ENCODE peak calls at places on chromosomes 1 and 21, in five cellular contexts. D is endodermal cell, B is H7, A is MM.1S, U is neuronal stem cell. F is an unnamed sample.
A peak's percentile ranks its signal among the peaks of the same experiment; 100 is the strongest.

GRCh38 chr1:9095818-9096217 is 26.4 kb upstream of the SLC2A5 start:
- DNase-seq in D (no peak), B (no peak), A (no peak), U (no peak), F (no peak)

GRCh38 chr1:9822897-9823692 is 670 bp downstream of the CLSTN1 start:
- DNase-seq in D (peak; percentile 63), B (peak; percentile 76), A (peak; percentile 41), U (no peak), F (peak; percentile 44)

GRCh38 chr21:42411891-42412635 is 8.4 kb downstream of the UBASH3A start:
- DNase-seq in D (no peak), B (peak; percentile 63), A (no peak), U (no peak), F (no peak)

GRCh38 chr1:20753589-20753988 is 21.1 kb upstream of the SH2D5 start:
- DNase-seq in D (no peak), B (no peak), A (no peak), U (no peak), F (no peak)

GRCh38 chr21:17690078-17690494 is 77.4 kb upstream of the BTG3 start:
- DNase-seq in D (no peak), B (no peak), A (no peak), U (no peak), F (no peak)

GRCh38 chr21:25870084-25870483 is 135.3 kb downstream of the GABPA start:
- DNase-seq in D (no peak), B (no peak), A (no peak), U (no peak), F (no peak)

GRCh38 chr1:41774486-41774990 is 144.2 kb downstream of the HIVEP3 start:
- DNase-seq in D (no peak), B (no peak), A (no peak), U (no peak), F (no peak)

GRCh38 chr1:18955442-18956188 is 861 bp downstream of the IFFO2 start:
- DNase-seq in D (peak; percentile 84), B (peak; percentile 91), A (peak; percentile 51), U (no peak), F (peak; percentile 66)

GRCh38 chr1:100400332-100400933 is 48.1 kb downstream of the CDC14A start:
- DNase-seq in D (peak; percentile 60), B (no peak), A (peak; percentile 45), U (no peak), F (no peak)

GRCh38 chr1:39441797-39442196 is 49.6 kb upstream of the BMP8A start:
- DNase-seq in D (no peak), B (no peak), A (no peak), U (no peak), F (no peak)
- H3K36me3 ChIP-seq in D (peaks cover 91% of the 10 kb centered on the region), B (peaks cover 51% of the 10 kb centered on the region), A (peaks cover 19% of the 10 kb centered on the region), U (peaks cover 39% of the 10 kb centered on the region), F (peaks cover 19% of the 10 kb centered on the region)

DNA sequence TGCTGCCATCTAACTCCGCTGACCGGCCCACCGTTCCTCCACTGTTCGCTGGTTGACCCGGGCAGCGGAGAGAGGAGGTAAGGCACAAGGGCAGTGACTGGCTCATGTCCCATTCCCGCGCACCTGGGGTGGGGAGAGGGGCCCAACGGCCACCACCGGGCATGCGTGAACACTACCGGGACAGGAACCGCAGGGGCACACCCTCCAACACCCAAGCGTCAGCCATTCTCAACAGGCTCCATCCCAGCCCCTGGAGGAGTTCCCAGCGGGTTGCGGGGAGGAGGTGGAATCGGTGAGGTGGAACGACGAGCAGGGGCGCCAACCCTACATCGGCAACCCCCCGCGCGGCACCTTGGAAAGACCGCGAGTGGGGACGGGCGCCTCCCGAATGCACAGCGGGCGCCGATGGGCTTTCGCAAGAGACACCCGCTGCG is 126.7 kb downstream of the LIPI start:
- DNase-seq in D (no peak), B (no peak), A (no peak), U (no peak), F (no peak)
- H3K36me3 ChIP-seq in D (peaks cover 40% of the 10 kb centered on the region), B (no peaks in the 10 kb centered on the region), A (no peaks in the 10 kb centered on the region), U (peaks cover 17% of the 10 kb centered on the region), F (no peaks in the 10 kb centered on the region)

GRCh38 chr1:109627692-109628399 is 8.2 kb downstream of the AMPD2 start:
- DNase-seq in D (peak; percentile 33), B (no peak), A (no peak), U (no peak), F (no peak)

GRCh38 chr1:109628540-109629321 is 9.1 kb downstream of the AMPD2 start:
- DNase-seq in D (peak; percentile 39), B (peak; percentile 30), A (no peak), U (no peak), F (no peak)

GRCh38 chr1:109630881-109631512 is 11.4 kb downstream of the AMPD2 start:
- DNase-seq in D (peak; percentile 34), B (peak; percentile 25), A (no peak), U (no peak), F (no peak)

GRCh38 chr1:109630081-109630880 is 10.6 kb downstream of the AMPD2 start:
- DNase-seq in D (peak; percentile 84), B (peak; percentile 96), A (no peak), U (no peak), F (no peak)

GRCh38 chr1:109629372-109630030 is 9.9 kb downstream of the AMPD2 start:
- DNase-seq in D (no peak), B (no peak), A (no peak), U (no peak), F (no peak)
- H3K36me3 ChIP-seq in D (peaks cover 25% of the 10 kb centered on the region), B (peaks cover 14% of the 10 kb centered on the region), A (no peaks in the 10 kb centered on the region), U (peaks cover 41% of the 10 kb centered on the region), F (peaks cover 41% of the 10 kb centered on the region)

GRCh38 chr1:3787347-3787710 is 9.0 kb downstream of the LRRC47 start:
- DNase-seq in D (no peak), B (peak; percentile 19), A (no peak), U (no peak), F (no peak)

GRCh38 chr1:3786468-3787346 is 9.6 kb downstream of the LRRC47 start:
- DNase-seq in D (no peak), B (peak; percentile 38), A (no peak), U (no peak), F (no peak)

GRCh38 chr1:3785458-3786157 is 10.7 kb downstream of the LRRC47 start:
- DNase-seq in D (peak; percentile 90), B (peak; percentile 92), A (no peak), U (no peak), F (no peak)

GRCh38 chr1:3783651-3784474 is 11.3 kb downstream of the SMIM1 start:
- DNase-seq in D (no peak), B (peak; percentile 37), A (no peak), U (no peak), F (no peak)

DNA sequence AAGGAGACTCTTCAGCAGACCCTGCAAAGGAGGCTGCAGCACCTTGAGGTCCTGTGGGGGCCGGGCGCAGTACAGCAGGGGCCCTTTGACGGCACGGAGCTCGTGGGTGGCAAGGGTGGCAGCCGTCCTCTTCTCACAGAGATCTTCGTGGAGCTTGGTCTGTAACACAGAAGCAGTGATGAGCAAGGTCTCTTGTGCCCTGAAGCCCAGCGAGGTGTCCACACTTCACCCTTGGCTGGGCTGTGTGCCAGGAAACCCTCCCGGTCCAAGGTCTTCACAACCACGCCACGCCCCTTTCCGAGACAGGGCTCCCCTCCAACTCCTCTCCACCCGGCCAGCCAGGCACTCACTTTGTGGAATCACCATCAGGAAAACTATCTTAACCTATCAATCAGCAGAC is 11.3 kb downstream of the LRRC47 start:
- DNase-seq in D (no peak), B (peak; percentile 39), A (no peak), U (no peak), F (no peak)
- H3K36me3 ChIP-seq in D (peaks cover 67% of the 10 kb centered on the region), B (peaks cover 47% of the 10 kb centered on the region), A (peaks cover 10% of the 10 kb centered on the region), U (peaks cover 42% of the 10 kb centered on the region), F (peaks cover 35% of the 10 kb centered on the region)

GRCh38 chr1:149965440-149965839 is 28.8 kb upstream of the MTMR11 start:
- DNase-seq in D (no peak), B (no peak), A (no peak), U (no peak), F (no peak)

GRCh38 chr1:149966405-149966804 is 29.7 kb upstream of the MTMR11 start:
- DNase-seq in D (no peak), B (no peak), A (no peak), U (no peak), F (no peak)

GRCh38 chr1:149963358-149963757 is 26.7 kb upstream of the MTMR11 start:
- DNase-seq in D (no peak), B (no peak), A (no peak), U (no peak), F (no peak)

GRCh38 chr1:149962736-149963135 is 26.1 kb upstream of the MTMR11 start:
- DNase-seq in D (no peak), B (no peak), A (no peak), U (no peak), F (no peak)

GRCh38 chr1:149962039-149962647 is 25.5 kb upstream of the MTMR11 start:
- DNase-seq in D (peak; percentile 78), B (peak; percentile 63), A (peak; percentile 76), U (peak; percentile 41), F (no peak)
- H3K36me3 ChIP-seq in D (peaks cover 81% of the 10 kb centered on the region), B (peaks cover 22% of the 10 kb centered on the region), A (peaks cover 4% of the 10 kb centered on the region), U (peaks cover 25% of the 10 kb centered on the region), F (peaks cover 11% of the 10 kb centered on the region)